ENCODE peak calls at places on chromosomes 3 and 15, in four cellular contexts. One of them, this sample, is unnamed.

GRCh38 chr15:63059573-63060216 is 17.1 kb downstream of the TPM1 start:
- DNase-seq in K562: no peak
- DNase-seq in IMR-90: no peak
- DNase-seq in GM12878: no peak
- DNase-seq in this sample: no peak

GRCh38 chr3:128490650-128491070 is 2.3 kb downstream of the GATA2 start:
- DNase-seq in K562: no peak
- DNase-seq in GM12878: no peak
- DNase-seq in IMR-90: no peak
- DNase-seq in this sample: no peak

GRCh38 chr3:187211532-187212274 is 14.4 kb downstream of the RTP1 start:
- DNase-seq in K562: no peak
- DNase-seq in IMR-90: peak
- DNase-seq in GM12878: no peak
- DNase-seq in this sample: no peak

GRCh38 chr15:36877796-36878744 is 222.3 kb downstream of the MEIS2 start:
- DNase-seq in K562: no peak
- DNase-seq in IMR-90: no peak
- DNase-seq in GM12878: no peak
- DNase-seq in this sample: no peak

GRCh38 chr3:193851941-193852674 is 259.1 kb downstream of the OPA1 start:
- DNase-seq in GM12878: no peak
- DNase-seq in K562: no peak
- DNase-seq in IMR-90: no peak
- DNase-seq in this sample: no peak

GRCh38 chr3:100189444-100189964 is 71.3 kb upstream of the TBC1D23 start:
- DNase-seq in K562: no peak
- DNase-seq in IMR-90: no peak
- DNase-seq in GM12878: no peak
- DNase-seq in this sample: no peak

GRCh38 chr3:195717416-195717815 is 3.4 kb upstream of the MUC20 start:
- DNase-seq in GM12878: no peak
- DNase-seq in IMR-90: no peak
- DNase-seq in K562: no peak
- DNase-seq in this sample: no peak

GRCh38 chr3:149021830-149022229 is 30.5 kb downstream of the GYG1 start:
- DNase-seq in K562: no peak
- DNase-seq in GM12878: no peak
- DNase-seq in IMR-90: no peak
- DNase-seq in this sample: no peak

GRCh38 chr15:50390549-50391264 is 33.5 kb upstream of the USP8 start:
- DNase-seq in K562: no peak
- DNase-seq in GM12878: peak
- DNase-seq in IMR-90: no peak
- DNase-seq in this sample: no peak

GRCh38 chr15:70439304-70439877 is 324.0 kb downstream of the UACA start:
- DNase-seq in IMR-90: no peak
- DNase-seq in K562: peak
- DNase-seq in GM12878: no peak
- DNase-seq in this sample: no peak

GRCh38 chr15:66841953-66842681 is 140.1 kb downstream of the SMAD6 start:
- DNase-seq in IMR-90: peak
- DNase-seq in K562: peak
- DNase-seq in GM12878: no peak
- DNase-seq in this sample: peak

GRCh38 chr15:83160741-83161140 is 46.9 kb downstream of the HDGFL3 start:
- DNase-seq in GM12878: no peak
- DNase-seq in K562: no peak
- DNase-seq in IMR-90: no peak
- DNase-seq in this sample: no peak

GRCh38 chr3:101253429-101253828 is 66.9 kb downstream of the IMPG2 start:
- DNase-seq in IMR-90: no peak
- DNase-seq in K562: no peak
- DNase-seq in GM12878: no peak
- DNase-seq in this sample: no peak

GRCh38 chr3:151168269-151169094 is 34.5 kb downstream of the GPR171 start:
- DNase-seq in IMR-90: peak
- DNase-seq in K562: peak
- DNase-seq in GM12878: no peak
- DNase-seq in this sample: peak

GRCh38 chr3:179713643-179714090 is 60.8 kb downstream of the USP13 start:
- DNase-seq in GM12878: no peak
- DNase-seq in K562: no peak
- DNase-seq in IMR-90: peak
- DNase-seq in this sample: no peak

GRCh38 chr3:11240496-11240895 is 31.7 kb upstream of the ATG7 start:
- DNase-seq in GM12878: no peak
- DNase-seq in IMR-90: no peak
- DNase-seq in K562: no peak
- DNase-seq in this sample: no peak

GRCh38 chr15:51380999-51381806 is 39.7 kb downstream of the GLDN start:
- DNase-seq in K562: peak
- DNase-seq in IMR-90: peak
- DNase-seq in GM12878: peak
- DNase-seq in this sample: peak

GRCh38 chr3:40985195-40985594 is 214.1 kb upstream of the CTNNB1 start:
- DNase-seq in GM12878: no peak
- DNase-seq in K562: no peak
- DNase-seq in IMR-90: no peak
- DNase-seq in this sample: peak

GRCh38 chr3:121111914-121112612 is 204.1 kb downstream of the STXBP5L start:
- DNase-seq in K562: peak
- DNase-seq in GM12878: no peak
- DNase-seq in IMR-90: no peak
- DNase-seq in this sample: no peak

GRCh38 chr15:31503758-31504461 is 177.3 kb downstream of the KLF13 start:
- DNase-seq in IMR-90: no peak
- DNase-seq in GM12878: no peak
- DNase-seq in K562: no peak
- DNase-seq in this sample: no peak

GRCh38 chr15:48759921-48760320 is 50.9 kb downstream of the CEP152 start:
- DNase-seq in IMR-90: no peak
- DNase-seq in K562: no peak
- DNase-seq in GM12878: no peak
- DNase-seq in this sample: no peak

GRCh38 chr3:177320765-177321247 is 123.5 kb upstream of the TBL1XR1 start:
- DNase-seq in IMR-90: no peak
- DNase-seq in GM12878: no peak
- DNase-seq in K562: no peak
- DNase-seq in this sample: no peak

GRCh38 chr3:128804017-128804816 is 75.2 kb upstream of the ACAD9 start:
- DNase-seq in K562: peak
- DNase-seq in IMR-90: peak
- DNase-seq in GM12878: peak
- DNase-seq in this sample: no peak

GRCh38 chr3:191762323-191762960 is 301.5 kb downstream of the PYDC2 start:
- DNase-seq in K562: no peak
- DNase-seq in IMR-90: no peak
- DNase-seq in GM12878: no peak
- DNase-seq in this sample: no peak

GRCh38 chr15:77870195-77871065 is 207.1 kb downstream of the TBC1D2B start:
- DNase-seq in GM12878: no peak
- DNase-seq in IMR-90: peak
- DNase-seq in K562: peak
- DNase-seq in this sample: peak

DNA sequence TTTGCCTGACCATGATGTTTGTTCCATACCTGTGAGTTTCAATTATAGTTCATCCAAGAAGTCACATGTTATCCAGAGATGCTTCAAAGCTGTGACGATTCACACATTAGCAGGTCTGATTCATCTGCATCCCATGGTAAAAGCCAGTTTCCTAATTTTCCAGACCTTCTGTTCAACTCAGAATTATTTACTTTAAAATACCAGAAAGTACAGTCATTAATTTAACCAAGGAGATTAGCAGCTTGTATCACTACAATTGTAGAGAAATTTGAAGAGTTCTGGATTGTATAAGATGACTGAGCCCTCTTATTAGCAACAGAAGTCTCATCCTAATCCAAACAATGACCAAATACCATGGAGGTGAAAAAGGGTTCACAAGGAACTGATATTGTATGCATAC is 76.1 kb upstream of the THBS1 start:
- DNase-seq in GM12878: no peak
- DNase-seq in IMR-90: peak
- DNase-seq in K562: no peak
- DNase-seq in this sample: no peak
- H3K9ac ChIP-seq in GM12878: no peak
- H3K9ac ChIP-seq in IMR-90: no peak
- H3K9ac ChIP-seq in K562: no peak
- H3K9ac ChIP-seq in this sample: peak

GRCh38 chr3:175940881-175941280 is 1081.7 kb downstream of the NAALADL2 start:
- DNase-seq in IMR-90: no peak
- DNase-seq in GM12878: no peak
- DNase-seq in K562: no peak
- DNase-seq in this sample: no peak
- TF ChIP-seq RCOR1 in IMR-90: no peak
- TF ChIP-seq RCOR1 in GM12878: no peak
- TF ChIP-seq RCOR1 in K562: no peak
- TF ChIP-seq RCOR1 in this sample: no peak

GRCh38 chr3:57143886-57144459 is 21.2 kb downstream of the IL17RD start:
- DNase-seq in IMR-90: no peak
- DNase-seq in K562: no peak
- DNase-seq in GM12878: no peak
- DNase-seq in this sample: no peak
- H3K27ac ChIP-seq in IMR-90: no peak
- H3K27ac ChIP-seq in K562: no peak
- H3K27ac ChIP-seq in GM12878: no peak
- H3K27ac ChIP-seq in this sample: peak

GRCh38 chr15:69074011-69074842 is 59.7 kb downstream of the NOX5 start:
- DNase-seq in GM12878: no peak
- DNase-seq in IMR-90: peak
- DNase-seq in K562: no peak
- DNase-seq in this sample: peak
- H3K9ac ChIP-seq in GM12878: no peak
- H3K9ac ChIP-seq in IMR-90: peak
- H3K9ac ChIP-seq in K562: no peak
- H3K9ac ChIP-seq in this sample: peak

GRCh38 chr3:156762631-156763185 is 63.4 kb upstream of the LEKR1 start:
- DNase-seq in GM12878: no peak
- DNase-seq in IMR-90: peak
- DNase-seq in K562: no peak
- DNase-seq in this sample: peak
- TF ChIP-seq RCOR1 in GM12878: no peak
- TF ChIP-seq RCOR1 in IMR-90: no peak
- TF ChIP-seq RCOR1 in K562: no peak
- TF ChIP-seq RCOR1 in this sample: peak

This sample was measured in SK-N-SH.